ENCODE peak calls at places on chromosomes 2 and 18, in six cellular contexts. One of them, this sample, is unnamed.
A peak's percentile ranks its signal among the peaks of the same experiment; 100 is the strongest.

GRCh38 chr18:63152791-63153190 is 166.8 kb downstream of the BCL2 start:
- DNase-seq in HepG2: no peak
- DNase-seq in K562: no peak
- DNase-seq in GM12892: no peak
- DNase-seq in GM12878: no peak
- DNase-seq in H1: no peak
- DNase-seq in this sample: no peak

GRCh38 chr2:65367517-65367916 is 64.9 kb downstream of the SPRED2 start:
- DNase-seq in K562: peak; percentile 39
- DNase-seq in H1: no peak
- DNase-seq in GM12892: no peak
- DNase-seq in GM12878: no peak
- DNase-seq in HepG2: no peak
- DNase-seq in this sample: no peak

GRCh38 chr2:85936421-85937068 is 47.8 kb upstream of the ST3GAL5 start:
- DNase-seq in HepG2: no peak
- DNase-seq in GM12878: no peak
- DNase-seq in GM12892: no peak
- DNase-seq in H1: no peak
- DNase-seq in K562: no peak
- DNase-seq in this sample: no peak

GRCh38 chr2:216349366-216349765 is 22.9 kb downstream of the MARCHF4 start:
- DNase-seq in GM12878: no peak
- DNase-seq in GM12892: no peak
- DNase-seq in K562: no peak
- DNase-seq in H1: no peak
- DNase-seq in HepG2: no peak
- DNase-seq in this sample: no peak

GRCh38 chr2:1707771-1708351 is 36.5 kb downstream of the PXDN start:
- DNase-seq in H1: peak; percentile 79
- DNase-seq in HepG2: no peak
- DNase-seq in GM12878: no peak
- DNase-seq in K562: no peak
- DNase-seq in GM12892: no peak
- DNase-seq in this sample: no peak

GRCh38 chr2:138494265-138494966 is 7.2 kb upstream of the SPOPL start:
- DNase-seq in HepG2: peak; percentile 76
- DNase-seq in H1: no peak
- DNase-seq in K562: no peak
- DNase-seq in GM12878: no peak
- DNase-seq in GM12892: no peak
- DNase-seq in this sample: no peak

GRCh38 chr18:45670281-45670962 is 53.6 kb upstream of the SLC14A1 start:
- DNase-seq in H1: no peak
- DNase-seq in HepG2: no peak
- DNase-seq in GM12878: no peak
- DNase-seq in GM12892: no peak
- DNase-seq in K562: peak; percentile 71
- DNase-seq in this sample: no peak

GRCh38 chr2:86697539-86697938 is 22.6 kb upstream of the RMND5A start:
- DNase-seq in K562: no peak
- DNase-seq in H1: no peak
- DNase-seq in GM12878: no peak
- DNase-seq in GM12892: no peak
- DNase-seq in HepG2: no peak
- DNase-seq in this sample: no peak

GRCh38 chr2:220034356-220035121 is 407.1 kb downstream of the SLC4A3 start:
- DNase-seq in K562: no peak
- DNase-seq in H1: no peak
- DNase-seq in GM12878: no peak
- DNase-seq in GM12892: no peak
- DNase-seq in HepG2: no peak
- DNase-seq in this sample: no peak

GRCh38 chr2:48633143-48633542 is 15.5 kb downstream of the GTF2A1L start:
- DNase-seq in GM12892: no peak
- DNase-seq in K562: peak; percentile 11
- DNase-seq in H1: no peak
- DNase-seq in HepG2: no peak
- DNase-seq in GM12878: no peak
- DNase-seq in this sample: no peak

GRCh38 chr2:10469955-10470568 is 21.9 kb upstream of the ODC1 start:
- DNase-seq in GM12892: no peak
- DNase-seq in K562: no peak
- DNase-seq in H1: no peak
- DNase-seq in HepG2: no peak
- DNase-seq in GM12878: no peak
- DNase-seq in this sample: no peak

GRCh38 chr2:175207741-175208438 is 26.4 kb upstream of the ATP5MC3 start:
- DNase-seq in K562: no peak
- DNase-seq in GM12892: no peak
- DNase-seq in HepG2: no peak
- DNase-seq in H1: no peak
- DNase-seq in GM12878: no peak
- DNase-seq in this sample: no peak

GRCh38 chr2:6384341-6384740 is 481.4 kb downstream of the CMPK2 start:
- DNase-seq in GM12892: no peak
- DNase-seq in HepG2: no peak
- DNase-seq in H1: no peak
- DNase-seq in K562: no peak
- DNase-seq in GM12878: no peak
- DNase-seq in this sample: no peak

GRCh38 chr18:48801728-48802542 is 148.8 kb downstream of the SMAD7 start:
- DNase-seq in K562: no peak
- DNase-seq in GM12892: no peak
- DNase-seq in GM12878: no peak
- DNase-seq in HepG2: no peak
- DNase-seq in H1: no peak
- DNase-seq in this sample: no peak

GRCh38 chr2:29066989-29067605 is 7.2 kb downstream of the PCARE start:
- DNase-seq in HepG2: no peak
- DNase-seq in GM12878: no peak
- DNase-seq in K562: no peak
- DNase-seq in H1: no peak
- DNase-seq in GM12892: no peak
- DNase-seq in this sample: no peak

GRCh38 chr18:7000484-7001096 is 117.0 kb downstream of the LAMA1 start:
- DNase-seq in GM12892: no peak
- DNase-seq in K562: peak; percentile 22
- DNase-seq in HepG2: peak; percentile 21
- DNase-seq in H1: no peak
- DNase-seq in GM12878: no peak
- DNase-seq in this sample: no peak

GRCh38 chr2:37370666-37371065 is 26.2 kb downstream of the QPCT start:
- DNase-seq in GM12878: no peak
- DNase-seq in K562: no peak
- DNase-seq in HepG2: no peak
- DNase-seq in GM12892: no peak
- DNase-seq in H1: no peak
- DNase-seq in this sample: no peak

GRCh38 chr2:3430211-3430610 is 50.7 kb downstream of the TRAPPC12 start:
- DNase-seq in GM12892: no peak
- DNase-seq in K562: no peak
- DNase-seq in H1: no peak
- DNase-seq in HepG2: no peak
- DNase-seq in GM12878: no peak
- DNase-seq in this sample: no peak

GRCh38 chr2:219369447-219369861 is 18.3 kb downstream of the DNPEP start:
- DNase-seq in GM12878: no peak
- DNase-seq in H1: no peak
- DNase-seq in GM12892: no peak
- DNase-seq in HepG2: no peak
- DNase-seq in K562: no peak
- DNase-seq in this sample: no peak

GRCh38 chr2:232458661-232459418 is 2.9 kb downstream of the ALPI start:
- DNase-seq in K562: no peak
- DNase-seq in HepG2: no peak
- DNase-seq in H1: no peak
- DNase-seq in GM12892: no peak
- DNase-seq in GM12878: no peak
- DNase-seq in this sample: no peak

GRCh38 chr2:4579977-4580376 is 876.6 kb downstream of the DCDC2C start:
- DNase-seq in GM12892: no peak
- DNase-seq in HepG2: no peak
- DNase-seq in K562: no peak
- DNase-seq in H1: no peak
- DNase-seq in GM12878: no peak
- DNase-seq in this sample: no peak

GRCh38 chr2:11477994-11478393 is 12.0 kb upstream of the E2F6 start:
- DNase-seq in GM12892: peak; percentile 38
- DNase-seq in H1: no peak
- DNase-seq in HepG2: peak; percentile 90
- DNase-seq in K562: peak; percentile 63
- DNase-seq in GM12878: no peak
- DNase-seq in this sample: no peak

DNA sequence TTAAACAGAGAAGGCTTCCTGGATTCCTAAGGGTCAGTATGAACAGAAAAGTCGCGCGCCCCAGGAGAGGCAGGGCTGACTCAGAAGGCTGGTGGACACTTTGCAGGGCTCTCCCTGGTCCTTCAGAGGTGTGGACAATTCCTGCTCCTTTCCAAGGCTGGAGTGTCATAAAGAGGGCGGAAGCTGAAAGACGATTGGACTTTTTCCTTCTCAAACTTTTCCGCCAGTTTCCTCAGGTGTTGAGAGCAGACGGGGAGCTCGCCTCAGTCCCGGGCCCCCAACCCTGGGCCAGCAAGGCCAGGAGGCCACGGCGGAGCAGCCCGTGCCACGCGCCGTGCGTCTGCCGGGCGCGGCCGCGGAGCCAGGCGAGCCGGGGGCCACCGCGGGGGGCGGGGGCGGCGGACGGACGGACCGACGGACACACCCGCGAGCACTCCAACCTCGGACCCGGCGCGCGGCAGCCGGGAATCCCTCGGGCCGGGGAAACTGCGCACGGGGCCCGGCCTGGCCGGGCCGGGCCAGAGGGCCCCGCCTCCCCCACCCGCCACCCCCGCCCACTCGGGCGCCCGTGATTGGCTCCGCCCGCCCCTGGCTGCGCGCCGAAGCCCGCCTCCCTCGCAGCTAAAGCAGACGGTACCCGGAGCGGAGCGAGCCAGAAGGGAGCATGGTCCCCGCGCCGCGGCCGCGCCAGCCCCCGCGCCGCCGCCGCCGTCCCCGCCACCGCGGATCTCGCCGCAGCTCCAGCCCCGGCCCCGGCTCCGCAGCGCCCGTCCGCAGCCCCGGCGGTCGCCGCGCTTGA is at the start of gene KLHL29:
- DNase-seq in GM12892: peak; percentile 90
- DNase-seq in HepG2: no peak
- DNase-seq in H1: no peak
- DNase-seq in K562: peak; percentile 91
- DNase-seq in GM12878: no peak
- DNase-seq in this sample: peak; percentile 86
- TF ChIP-seq POLR2A in GM12892: peak; percentile 69
- TF ChIP-seq POLR2A in HepG2: no peak
- TF ChIP-seq POLR2A in H1: no peak
- TF ChIP-seq POLR2A in K562: no peak
- TF ChIP-seq POLR2A in GM12878: peak; percentile 91
- TF ChIP-seq POLR2A in this sample: no peak

GRCh38 chr18:1012775-1013174 is 108.1 kb downstream of the ADCYAP1 start:
- DNase-seq in HepG2: no peak
- DNase-seq in H1: no peak
- DNase-seq in GM12878: no peak
- DNase-seq in K562: no peak
- DNase-seq in GM12892: no peak
- DNase-seq in this sample: no peak

GRCh38 chr18:1014496-1014895 is 109.8 kb downstream of the ADCYAP1 start:
- DNase-seq in GM12892: no peak
- DNase-seq in K562: no peak
- DNase-seq in GM12878: no peak
- DNase-seq in H1: no peak
- DNase-seq in HepG2: no peak
- DNase-seq in this sample: no peak

GRCh38 chr18:1014951-1015627 is 110.4 kb downstream of the ADCYAP1 start:
- DNase-seq in H1: no peak
- DNase-seq in K562: no peak
- DNase-seq in HepG2: no peak
- DNase-seq in GM12892: no peak
- DNase-seq in GM12878: no peak
- DNase-seq in this sample: no peak

GRCh38 chr18:1015777-1016176 is 111.1 kb downstream of the ADCYAP1 start:
- DNase-seq in HepG2: no peak
- DNase-seq in H1: no peak
- DNase-seq in GM12892: no peak
- DNase-seq in GM12878: no peak
- DNase-seq in K562: no peak
- DNase-seq in this sample: no peak

DNA sequence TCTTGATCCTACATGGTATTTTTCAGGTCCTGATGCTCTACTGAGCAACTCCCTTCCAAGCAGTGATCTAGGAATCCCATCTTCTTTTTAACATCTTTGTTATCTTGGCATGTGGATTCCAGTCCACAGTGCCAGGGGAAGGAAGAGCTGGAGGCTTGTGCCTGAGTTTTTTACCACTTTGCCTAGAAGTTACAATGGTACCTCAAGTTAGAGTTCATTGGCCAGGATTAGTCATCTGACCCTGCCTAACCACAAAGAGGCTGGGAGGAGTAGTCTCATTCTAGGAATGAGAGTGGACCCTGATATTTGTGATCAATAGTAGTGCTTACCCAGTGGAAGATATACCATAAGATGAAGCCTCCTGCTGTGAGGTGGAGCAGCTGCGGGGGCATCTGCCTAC is 109.3 kb downstream of the ADCYAP1 start:
- DNase-seq in GM12878: no peak
- DNase-seq in GM12892: no peak
- DNase-seq in HepG2: no peak
- DNase-seq in H1: no peak
- DNase-seq in K562: no peak
- DNase-seq in this sample: no peak
- TF ChIP-seq TAF1 in GM12878: no peak
- TF ChIP-seq TAF1 in GM12892: no peak
- TF ChIP-seq TAF1 in HepG2: no peak
- TF ChIP-seq TAF1 in H1: no peak
- TF ChIP-seq TAF1 in K562: no peak
- TF ChIP-seq TAF1 in this sample: no peak

DNA sequence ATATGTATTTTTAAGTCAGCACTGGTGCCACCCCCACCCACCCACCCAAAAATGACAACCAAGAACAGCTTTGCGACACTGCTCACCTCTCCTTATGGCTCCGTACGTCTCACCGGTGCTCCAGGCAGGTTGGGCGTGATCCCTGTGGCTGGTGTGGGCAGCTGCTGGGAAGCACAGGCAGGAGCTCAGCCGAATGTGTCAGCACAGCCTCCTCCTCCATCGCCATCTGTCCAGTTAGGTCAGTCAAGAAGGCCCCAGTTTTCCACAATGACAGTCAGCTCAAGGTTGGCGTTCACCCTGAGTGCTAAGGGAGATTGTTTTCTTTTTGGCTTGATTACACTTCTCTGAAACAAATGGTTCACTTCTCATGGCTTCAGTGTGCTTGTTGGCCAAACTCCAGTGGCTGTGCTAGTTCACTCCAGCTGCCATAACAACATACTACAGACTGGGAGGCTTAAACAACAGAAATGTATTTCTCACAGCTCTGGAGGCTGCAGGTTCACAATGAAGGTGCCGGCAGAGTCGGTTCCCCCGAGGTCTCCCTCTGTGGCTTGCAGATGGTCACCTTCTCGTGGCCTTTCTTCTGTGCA is 30.2 kb downstream of the AMER3 start:
- DNase-seq in GM12878: no peak
- DNase-seq in H1: no peak
- DNase-seq in GM12892: no peak
- DNase-seq in HepG2: no peak
- DNase-seq in K562: no peak
- DNase-seq in this sample: no peak
- TF ChIP-seq POLR2A in GM12878: no peak
- TF ChIP-seq POLR2A in H1: no peak
- TF ChIP-seq POLR2A in GM12892: no peak
- TF ChIP-seq POLR2A in HepG2: no peak
- TF ChIP-seq POLR2A in K562: no peak
- TF ChIP-seq POLR2A in this sample: no peak

GRCh38 chr2:23760746-23761145 is 166.2 kb downstream of the ATAD2B start:
- DNase-seq in H1: no peak
- DNase-seq in HepG2: peak; percentile 7
- DNase-seq in GM12878: no peak
- DNase-seq in GM12892: no peak
- DNase-seq in K562: no peak
- DNase-seq in this sample: no peak
- TF ChIP-seq TAF1 in H1: no peak
- TF ChIP-seq TAF1 in HepG2: no peak
- TF ChIP-seq TAF1 in GM12878: no peak
- TF ChIP-seq TAF1 in GM12892: no peak
- TF ChIP-seq TAF1 in K562: no peak
- TF ChIP-seq TAF1 in this sample: no peak

This sample was measured in GM12891.